ENCODE peak calls at places on chromosomes 12 and 14, in four cellular contexts. B, O, K and G are unnamed samples.

GRCh38 chr12:57090924-57091632 is 2.2 kb downstream of the NAB2 start:
- DNase-seq in K (peak; percentile 46), O (no peak), B (no peak), G (no peak)

GRCh38 chr14:99148131-99148530 is 123.9 kb downstream of the BCL11B start:
- DNase-seq in K (no peak), B (no peak), O (no peak), G (no peak)

GRCh38 chr14:76323331-76324050 is 52.4 kb upstream of the ESRRB start:
- DNase-seq in K (no peak), O (no peak), B (no peak), G (no peak)

GRCh38 chr12:46264057-46264456 is 4.8 kb downstream of the SLC38A1 start:
- DNase-seq in B (no peak), K (no peak), O (no peak), G (no peak)

GRCh38 chr14:53619625-53620324 is 336.9 kb downstream of the BMP4 start:
- DNase-seq in B (no peak), O (peak; percentile 45), K (no peak), G (no peak)

GRCh38 chr12:122753213-122753571 is 568 bp downstream of the DENR start:
- DNase-seq in B (no peak), O (no peak), K (no peak), G (no peak)

GRCh38 chr14:53333809-53334208 is 180.7 kb upstream of the DDHD1 start:
- DNase-seq in K (no peak), B (no peak), O (no peak), G (no peak)

GRCh38 chr14:87170179-87170578 is 822.8 kb downstream of the GALC start:
- DNase-seq in O (no peak), B (no peak), K (no peak), G (no peak)

GRCh38 chr14:74475678-74476077 is 17.4 kb downstream of the NPC2 start:
- DNase-seq in O (peak; percentile 29), K (no peak), B (no peak), G (no peak)

GRCh38 chr14:68318788-68319187 is 474.1 kb downstream of the ZFP36L1 start:
- DNase-seq in K (no peak), B (no peak), O (peak; percentile 18), G (no peak)

GRCh38 chr14:52043690-52044089 is 25.2 kb downstream of the NID2 start:
- DNase-seq in K (no peak), B (peak; percentile 37), O (no peak), G (no peak)

GRCh38 chr12:22082190-22082701 is 36.2 kb downstream of the CMAS start:
- DNase-seq in O (no peak), B (no peak), K (no peak), G (no peak)

GRCh38 chr14:33165144-33165925 is 226.7 kb downstream of the NPAS3 start:
- DNase-seq in K (no peak), B (no peak), O (peak; percentile 50), G (no peak)

GRCh38 chr14:54686219-54686870 is 119.4 kb downstream of the SAMD4A start:
- DNase-seq in O (peak; percentile 89), K (peak; percentile 51), B (no peak), G (no peak)

GRCh38 chr14:69540654-69541335 is 33.9 kb downstream of the CCDC177 start:
- DNase-seq in O (no peak), K (no peak), B (no peak), G (no peak)

GRCh38 chr14:30443368-30444007 is 115.5 kb upstream of the G2E3 start:
- DNase-seq in O (peak; percentile 53), K (no peak), B (no peak), G (no peak)

GRCh38 chr12:6334940-6335450 is 6.9 kb downstream of the TNFRSF1A start:
- DNase-seq in K (no peak), O (no peak), B (no peak), G (no peak)

GRCh38 chr12:109760031-109760929 is 46.7 kb downstream of the FAM222A start:
- DNase-seq in O (no peak), B (no peak), K (peak; percentile 34), G (no peak)

GRCh38 chr12:94150483-94151225 is 2.3 kb downstream of the PLXNC1 start:
- DNase-seq in K (peak; percentile 66), B (peak; percentile 75), O (no peak), G (no peak)

GRCh38 chr14:81416981-81417380 is 16.9 kb upstream of the STON2 start:
- DNase-seq in O (no peak), K (no peak), B (no peak), G (no peak)

GRCh38 chr14:61822458-61822857 is 60.2 kb downstream of the SNAPC1 start:
- DNase-seq in O (no peak), K (no peak), B (no peak), G (no peak)

GRCh38 chr12:121810833-121811433 is 7.1 kb downstream of the SETD1B start:
- DNase-seq in K (no peak), O (no peak), B (no peak), G (no peak)

GRCh38 chr14:103693514-103693913 is 21.7 kb downstream of the XRCC3 start:
- DNase-seq in B (no peak), K (no peak), O (no peak), G (no peak)

GRCh38 chr12:38961683-38962082 is 56.3 kb upstream of the CPNE8 start:
- DNase-seq in B (no peak), O (no peak), K (no peak), G (no peak)

GRCh38 chr14:80536456-80536855 is 325.2 kb upstream of the DIO2 start:
- DNase-seq in K (no peak), O (no peak), B (no peak), G (no peak)

GRCh38 chr12:115404761-115405470 is 720.9 kb upstream of the TBX3 start:
- DNase-seq in B (no peak), K (no peak), O (peak; percentile 81), G (no peak)

GRCh38 chr14:30230719-30231118 is 303.1 kb upstream of the PRKD1 start:
- DNase-seq in K (no peak), B (no peak), O (no peak), G (no peak)

GRCh38 chr14:98345186-98345585 is 926.8 kb downstream of the BCL11B start:
- DNase-seq in O (peak; percentile 19), K (no peak), B (no peak), G (no peak)

GRCh38 chr12:78018939-78019338 is 188.2 kb downstream of the NAV3 start:
- DNase-seq in O (no peak), K (no peak), B (no peak), G (no peak)

DNA sequence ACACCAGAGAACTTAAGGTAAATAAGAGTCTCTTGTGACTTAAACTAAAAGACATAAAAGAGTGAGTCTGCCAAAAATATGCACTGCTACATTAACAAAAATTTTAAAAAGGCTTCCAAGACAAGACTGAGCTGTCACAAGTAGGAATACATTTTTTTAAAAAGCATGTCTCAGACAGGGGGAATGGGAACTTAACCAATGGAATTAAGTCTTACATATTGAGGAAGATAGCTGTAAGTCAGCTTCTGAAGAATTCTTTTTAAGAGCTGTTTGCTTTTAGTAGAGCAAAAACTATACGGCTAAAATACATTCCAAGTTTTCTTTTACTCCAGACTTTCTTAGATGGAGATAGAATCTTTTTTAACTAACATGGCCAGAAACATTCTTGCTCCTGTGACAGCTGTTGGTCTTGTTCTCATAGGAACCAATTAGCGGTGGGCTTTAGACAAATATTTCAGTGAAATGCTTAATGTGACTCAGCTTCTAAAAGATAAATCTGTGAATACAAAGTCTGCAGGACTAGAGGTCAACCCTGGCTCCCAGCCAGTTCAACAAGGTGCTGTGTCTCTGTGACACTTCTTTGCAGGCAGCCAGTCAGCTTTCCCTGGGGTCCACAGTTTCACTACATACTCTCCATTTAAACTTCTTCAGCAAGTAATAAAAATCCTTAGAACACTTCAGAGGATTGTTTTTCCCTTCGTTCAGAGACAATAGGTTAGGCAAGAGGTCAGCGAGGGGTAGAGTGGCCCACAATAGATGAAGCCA is 187.6 kb downstream of the NAV3 start:
- DNase-seq in B (no peak), O (peak; percentile 44), K (no peak), G (no peak)
- H3K4me3 ChIP-seq in B (no peak overlapping the region), O (no peak overlapping the region), K (no peak overlapping the region), G (no peak overlapping the region)

GRCh38 chr12:76064904-76065303 is 19.6 kb downstream of the NAP1L1 start:
- DNase-seq in B (no peak), O (no peak), K (no peak), G (no peak)
- H3K4me3 ChIP-seq in B (no peak overlapping the region), O (no peak overlapping the region), K (no peak overlapping the region), G (no peak overlapping the region)

DNA sequence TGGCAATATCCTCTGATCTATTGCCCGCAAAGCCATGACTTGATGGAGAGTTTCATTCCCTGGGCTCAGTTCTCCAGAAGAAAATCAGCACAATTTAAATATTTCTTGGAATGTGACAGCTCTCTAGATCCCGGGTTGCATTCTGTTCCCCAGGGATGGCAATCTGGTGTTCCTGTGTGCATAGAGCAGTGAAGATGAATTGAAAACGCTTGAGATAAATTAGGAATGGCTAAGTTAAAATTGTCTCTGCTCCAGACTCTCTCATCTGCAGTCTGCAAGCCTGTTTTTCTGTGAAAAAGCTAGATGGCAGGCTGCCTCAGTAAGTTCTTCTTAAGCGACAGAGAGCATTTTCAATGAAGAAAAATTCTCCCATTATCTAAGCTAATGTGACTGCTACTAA is 582.5 kb upstream of the MGAT4C start:
- DNase-seq in K (no peak), B (no peak), O (peak; percentile 3), G (no peak)
- H3K4me3 ChIP-seq in K (no peak overlapping the region), B (no peak overlapping the region), O (no peak overlapping the region), G (no peak overlapping the region)

GRCh38 chr12:65825323-65825572 is 965 bp downstream of the HMGA2 start:
- DNase-seq in K (no peak), B (no peak), O (no peak), G (no peak)

GRCh38 chr12:65827827-65828231 is 3.5 kb downstream of the HMGA2 start:
- DNase-seq in K (no peak), B (no peak), O (no peak), G (no peak)

GRCh38 chr12:65825573-65826512 is 1.6 kb downstream of the HMGA2 start:
- DNase-seq in K (peak; percentile 42), O (no peak), B (no peak), G (peak; percentile 25)

GRCh38 chr12:65828711-65829339 is 4.5 kb downstream of the HMGA2 start:
- DNase-seq in K (no peak), O (no peak), B (no peak), G (no peak)

DNA sequence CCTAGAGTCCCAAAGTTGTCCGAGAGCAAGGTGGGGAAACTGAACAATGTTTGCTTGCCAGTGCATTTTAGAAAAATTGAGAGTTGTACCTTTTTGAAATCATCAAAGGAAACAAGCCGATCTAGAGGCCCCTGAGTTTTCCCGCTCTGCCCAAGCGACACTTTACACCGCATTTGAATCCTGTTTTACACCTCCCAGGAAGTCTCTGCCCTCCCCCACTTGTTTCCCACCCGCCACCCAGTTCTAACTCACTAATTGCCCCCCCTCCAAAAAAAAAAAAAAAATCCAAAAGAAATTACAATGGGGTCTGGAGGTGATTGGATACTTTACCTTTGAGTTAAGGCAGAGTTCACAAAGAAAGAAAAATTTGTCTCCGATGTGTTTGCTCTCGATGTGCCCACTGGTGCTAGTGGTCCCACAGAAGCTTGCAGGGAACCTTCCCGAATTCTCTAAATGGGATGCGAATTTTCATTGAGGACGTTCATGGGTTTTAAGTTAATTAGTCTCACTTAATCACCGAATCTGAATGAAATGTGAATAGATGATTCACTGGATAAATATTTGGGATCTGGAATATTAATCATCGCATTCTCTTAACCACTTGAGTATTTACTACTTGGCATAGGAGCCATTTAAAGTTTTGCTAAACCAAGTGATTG is 2.4 kb downstream of the HMGA2 start:
- DNase-seq in B (no peak), K (no peak), O (peak; percentile 80), G (no peak)
- H3K4me3 ChIP-seq in B (no peak overlapping the region), K (no peak overlapping the region), O (peak overlapping the region; percentile 89), G (no peak overlapping the region)